ENCODE peak calls at places on chromosome 1, in four cellular contexts. I is foreskin fibroblast, C is fibroblast of lung, L is Calu3. S is an unnamed sample.

GRCh38 chr1:94142022-94142421 is 21.1 kb upstream of the ABCA4 start:
- DNase-seq in I (peak), C (no peak), L (no peak), S (no peak)

GRCh38 chr1:237411621-237412020 is 369.6 kb downstream of the RYR2 start:
- DNase-seq in I (no peak), C (no peak), L (peak), S (no peak)

GRCh38 chr1:172997941-172998361 is 52.8 kb downstream of the TNFSF18 start:
- DNase-seq in I (no peak), C (no peak), L (no peak), S (no peak)

GRCh38 chr1:26938004-26938658 is 16.6 kb downstream of the NUDC start:
- DNase-seq in I (no peak), C (no peak), L (no peak), S (no peak)

GRCh38 chr1:3491291-3492246 is 37.1 kb downstream of the ARHGEF16 start:
- DNase-seq in I (peak), C (peak), L (peak), S (peak)

GRCh38 chr1:182809414-182809957 is 19.9 kb downstream of the NPL start:
- DNase-seq in I (no peak), C (no peak), L (no peak), S (no peak)

GRCh38 chr1:2483026-2483425 is 6.9 kb downstream of the PLCH2 start:
- DNase-seq in I (no peak), C (no peak), L (no peak), S (no peak)

GRCh38 chr1:93619507-93620168 is 62.0 kb downstream of the BCAR3 start:
- DNase-seq in I (no peak), C (no peak), L (peak), S (no peak)

GRCh38 chr1:51962486-51963356 is 27.8 kb downstream of the RAB3B start:
- DNase-seq in I (no peak), C (no peak), L (no peak), S (no peak)

GRCh38 chr1:226679303-226679702 is 59.8 kb downstream of the ITPKB start:
- DNase-seq in I (no peak), C (no peak), L (no peak), S (no peak)

GRCh38 chr1:1424623-1425229 is 3.6 kb upstream of the ANKRD65 start:
- DNase-seq in I (no peak), C (no peak), L (no peak), S (no peak)

GRCh38 chr1:176479920-176480319 is 16.9 kb downstream of the PAPPA2 start:
- DNase-seq in I (no peak), C (no peak), L (no peak), S (peak)

GRCh38 chr1:27275686-27276085 is 41.3 kb downstream of the WDTC1 start:
- DNase-seq in I (no peak), C (no peak), L (no peak), S (no peak)

GRCh38 chr1:226763741-226764264 is 24.7 kb upstream of the ITPKB start:
- DNase-seq in I (peak), C (peak), L (peak), S (no peak)

GRCh38 chr1:52574594-52574993 is 21.7 kb upstream of the TUT4 start:
- DNase-seq in I (peak), C (peak), L (no peak), S (no peak)

GRCh38 chr1:173062156-173062938 is 11.6 kb upstream of the TNFSF18 start:
- DNase-seq in I (peak), C (peak), L (peak), S (no peak)

GRCh38 chr1:8631163-8631562 is 186.3 kb downstream of the RERE start:
- DNase-seq in I (no peak), C (no peak), L (no peak), S (no peak)

GRCh38 chr1:212595229-212595628 is 13.3 kb upstream of the ATF3 start:
- DNase-seq in I (no peak), C (no peak), L (no peak), S (no peak)

GRCh38 chr1:190376067-190376466 is 101.6 kb downstream of the BRINP3 start:
- DNase-seq in I (no peak), C (peak), L (no peak), S (no peak)

GRCh38 chr1:66676616-66677298 is 75.5 kb upstream of the DYNLT5 start:
- DNase-seq in I (peak), C (peak), L (no peak), S (no peak)

GRCh38 chr1:89692601-89693503 is 59.9 kb downstream of the LRRC8C start:
- DNase-seq in I (no peak), C (no peak), L (no peak), S (no peak)
- TF ChIP-seq CTCF in I (no peak), C (no peak), L (no peak), S (no peak)

GRCh38 chr1:238690415-238690814 is 696.0 kb upstream of the CHRM3 start:
- DNase-seq in I (no peak), C (peak), L (no peak), S (no peak)
- TF ChIP-seq CTCF in I (no peak), C (no peak), L (no peak), S (no peak)

GRCh38 chr1:109497449-109498160 is 3.7 kb downstream of the CYB561D1 start:
- DNase-seq in I (no peak), C (no peak), L (no peak), S (no peak)

GRCh38 chr1:109499081-109499480 is 5.2 kb downstream of the CYB561D1 start:
- DNase-seq in I (no peak), C (no peak), L (no peak), S (no peak)

GRCh38 chr1:109499661-109500536 is 6.0 kb downstream of the CYB561D1 start:
- DNase-seq in I (peak), C (peak), L (peak), S (peak)

GRCh38 chr1:109495738-109496137 is 1.8 kb downstream of the CYB561D1 start:
- DNase-seq in I (no peak), C (no peak), L (no peak), S (no peak)

GRCh38 chr1:109498161-109498801 is 4.4 kb downstream of the CYB561D1 start:
- DNase-seq in I (no peak), C (peak), L (peak), S (peak)
- TF ChIP-seq CTCF in I (peak), C (peak), L (peak), S (peak)

GRCh38 chr1:147726161-147726560 is 34.2 kb downstream of the GJA5 start:
- DNase-seq in I (no peak), C (no peak), L (no peak), S (no peak)

GRCh38 chr1:147722114-147722513 is 38.3 kb downstream of the GJA5 start:
- DNase-seq in I (no peak), C (no peak), L (no peak), S (no peak)

GRCh38 chr1:147725685-147726084 is 34.7 kb downstream of the GJA5 start:
- DNase-seq in I (no peak), C (no peak), L (no peak), S (no peak)

GRCh38 chr1:147721711-147722110 is 38.7 kb downstream of the GJA5 start:
- DNase-seq in I (no peak), C (no peak), L (no peak), S (no peak)

DNA sequence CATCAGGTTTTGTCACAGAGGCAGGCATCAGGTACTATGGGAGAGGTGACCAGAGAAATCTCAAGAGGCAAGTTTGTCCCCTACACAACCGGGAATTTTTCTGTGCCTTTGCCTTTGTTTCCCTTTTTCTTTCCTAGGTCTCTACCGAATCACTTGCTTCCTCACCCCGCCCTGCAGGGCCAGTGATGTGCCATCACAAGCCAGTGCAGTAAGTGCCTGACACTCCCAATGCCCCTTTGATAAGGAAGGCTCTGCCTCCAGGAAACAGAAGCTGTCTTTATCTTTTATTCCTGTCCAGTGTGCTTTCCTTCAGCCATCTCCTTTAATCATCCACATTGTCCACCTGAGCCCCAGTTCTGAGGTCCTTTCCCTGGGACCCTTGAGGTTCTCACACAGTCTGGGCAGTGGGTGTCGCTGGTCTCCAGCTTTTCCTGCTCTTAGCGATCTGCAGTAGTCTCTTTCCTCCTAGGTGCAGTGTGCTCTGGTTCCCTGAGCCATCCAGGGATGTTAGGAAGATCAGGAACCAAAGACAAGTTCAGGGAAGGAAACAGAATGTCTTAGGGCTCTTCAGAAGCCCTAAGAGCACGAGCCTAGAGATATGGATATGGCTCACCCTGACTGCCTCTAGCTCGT is 36.6 kb downstream of the GJA5 start:
- DNase-seq in I (no peak), C (peak), L (peak), S (peak)
- TF ChIP-seq CTCF in I (peak), C (peak), L (no peak), S (no peak)

DNA sequence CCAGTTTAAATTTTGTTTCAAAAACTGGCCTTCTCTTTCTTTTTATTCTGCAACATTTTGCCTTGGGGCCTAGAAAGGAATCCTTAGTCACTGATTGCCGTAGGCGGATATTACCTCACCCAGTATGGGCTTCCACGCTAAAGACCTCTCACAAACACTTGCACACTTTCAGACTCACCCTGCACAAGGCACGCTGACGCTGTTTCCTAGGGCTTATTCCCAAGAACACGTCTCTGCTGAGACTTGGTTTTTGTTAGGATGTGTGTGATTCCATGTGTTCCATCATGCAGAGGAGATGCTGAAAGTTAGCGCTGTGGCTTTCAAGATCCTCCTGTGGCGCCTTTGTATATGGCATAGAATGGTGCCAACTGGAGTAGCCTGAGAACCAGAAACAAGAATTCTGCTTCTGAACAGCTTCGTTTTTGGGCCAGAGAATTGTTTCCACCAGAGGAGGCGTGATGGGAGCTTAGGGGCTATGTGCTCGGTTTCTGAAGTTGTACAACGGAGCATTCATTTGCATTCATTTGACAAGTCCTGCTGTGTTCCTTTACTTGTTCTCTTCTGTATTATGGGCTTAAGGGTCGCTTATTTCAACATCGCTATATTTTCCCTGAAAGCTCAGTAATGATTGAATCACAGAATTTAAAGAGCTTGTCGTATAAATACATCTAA is 297.0 kb downstream of the DISC1 start:
- DNase-seq in I (no peak), C (no peak), L (no peak), S (no peak)
- TF ChIP-seq CTCF in I (no peak), C (no peak), L (no peak), S (no peak)

GRCh38 chr1:168321945-168322344 is 41.3 kb downstream of the TBX19 start:
- DNase-seq in I (peak), C (peak), L (peak), S (no peak)
- TF ChIP-seq CTCF in I (peak), C (peak), L (peak), S (no peak)

GRCh38 chr1:160161965-160162705 is 10.7 kb downstream of the ATP1A4 start:
- DNase-seq in I (no peak), C (peak), L (no peak), S (peak)

GRCh38 chr1:160166459-160166858 is 15.1 kb downstream of the ATP1A4 start:
- DNase-seq in I (no peak), C (no peak), L (no peak), S (no peak)

GRCh38 chr1:160164121-160164520 is 12.7 kb downstream of the ATP1A4 start:
- DNase-seq in I (no peak), C (no peak), L (no peak), S (no peak)

GRCh38 chr1:160162936-160163335 is 11.5 kb downstream of the ATP1A4 start:
- DNase-seq in I (no peak), C (no peak), L (no peak), S (no peak)

GRCh38 chr1:160163612-160164011 is 12.2 kb downstream of the ATP1A4 start:
- DNase-seq in I (no peak), C (no peak), L (no peak), S (no peak)
- TF ChIP-seq CTCF in I (peak), C (no peak), L (no peak), S (no peak)

DNA sequence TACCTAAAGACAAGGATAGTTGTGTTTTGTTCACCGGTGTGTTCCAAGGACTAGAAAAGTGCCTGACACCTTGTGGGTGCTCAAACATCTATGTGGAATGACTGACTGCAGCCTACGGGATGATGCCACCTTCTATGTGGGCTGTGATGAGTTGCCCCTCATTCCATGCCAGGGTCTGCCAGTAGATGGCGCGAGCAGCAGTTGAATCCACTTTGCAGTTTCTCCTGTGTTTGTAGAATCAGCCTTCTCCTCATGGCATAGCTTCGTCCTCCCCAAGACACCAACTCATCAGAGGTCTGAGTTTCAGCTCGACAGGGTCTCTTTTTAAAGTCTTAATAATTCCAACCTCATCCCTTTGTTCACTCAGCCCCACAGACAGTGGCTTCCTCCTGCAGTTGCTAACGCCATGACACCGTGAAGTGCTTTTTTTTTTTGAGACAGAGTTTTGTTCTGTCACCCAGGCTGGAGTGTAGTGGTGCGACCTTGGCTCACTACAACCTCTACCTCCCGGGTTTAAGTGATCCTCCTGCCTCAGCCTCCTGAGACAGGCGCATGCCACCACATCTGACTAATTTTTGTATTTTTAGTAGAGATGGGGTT is 133.7 kb downstream of the CAPN8 start:
- DNase-seq in I (peak), C (peak), L (peak), S (peak)
- TF ChIP-seq CTCF in I (peak), C (peak), L (peak), S (peak)

GRCh38 chr1:14826172-14826636 is 227.7 kb downstream of the KAZN start:
- DNase-seq in I (peak), C (peak), L (no peak), S (no peak)
- TF ChIP-seq CTCF in I (no peak), C (no peak), L (no peak), S (no peak)

DNA sequence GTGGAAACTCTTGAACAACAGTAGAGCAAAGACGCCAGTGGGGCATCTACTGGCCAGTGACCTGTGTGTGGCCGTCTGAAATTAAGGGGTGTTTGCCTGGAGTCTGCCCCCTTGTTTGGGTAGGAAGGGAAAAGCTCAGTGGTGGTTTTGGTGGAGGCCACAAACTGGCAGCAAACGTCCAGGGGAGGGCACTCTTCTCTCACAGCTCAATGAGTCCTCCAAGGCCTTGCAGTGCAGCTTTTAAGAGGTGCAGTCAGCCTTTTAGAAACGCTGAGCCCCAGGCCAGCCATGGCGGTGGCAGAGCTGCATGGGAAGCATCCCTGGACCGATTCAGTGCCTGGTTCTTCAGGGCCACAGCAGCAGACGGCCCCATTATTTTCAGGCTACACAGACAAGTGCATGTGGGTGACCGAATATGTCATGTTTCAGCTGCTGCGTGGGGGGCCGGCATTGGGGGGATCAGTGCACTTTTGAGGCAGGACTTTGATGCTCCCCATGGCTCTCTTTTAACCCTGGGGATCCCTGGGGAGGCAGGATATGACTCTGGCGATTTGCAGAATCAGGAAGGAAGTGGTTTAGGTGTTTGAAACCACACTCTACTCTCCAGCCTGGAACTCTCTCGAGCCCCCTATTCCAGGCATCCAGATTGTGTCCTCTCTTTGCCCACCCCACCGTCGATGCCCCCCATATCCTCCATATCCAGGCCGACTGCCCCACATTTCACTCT is 414.0 kb downstream of the PRDM2 start:
- DNase-seq in I (no peak), C (peak), L (no peak), S (peak)
- TF ChIP-seq CTCF in I (peak), C (peak), L (no peak), S (peak)

S was measured in glutamatergic neuron.